ENCODE peak calls at places on chromosomes 16 and 17, in seven cellular contexts. P is mesenchymal stem cell, S is IMR-90, X is H9, K is neuronal stem cell, V is H1, H is trophoblast cell. B is an unnamed sample.
A peak's percentile ranks its signal among the peaks of the same experiment; 100 is the strongest.

GRCh38 chr16:89357055-89357454 is 133.3 kb downstream of the ANKRD11 start:
- DNase-seq in V (no peak), S (no peak), P (no peak), X (peak; percentile 66), H (no peak), K (no peak), B (peak; percentile 83)

GRCh38 chr17:27888072-27888471 is 5.1 kb downstream of the LYRM9 start:
- DNase-seq in V (no peak), K (no peak), X (no peak), S (no peak), P (no peak), H (no peak), B (no peak)

GRCh38 chr16:3530371-3530914 is 29.6 kb downstream of the CLUAP1 start:
- DNase-seq in K (no peak), P (no peak), X (no peak), V (no peak), H (no peak), S (no peak), B (peak; percentile 10)

GRCh38 chr17:68292689-68293040 is 1.4 kb downstream of the ARSG start:
- DNase-seq in P (no peak), K (no peak), H (no peak), S (no peak), X (no peak), V (no peak), B (no peak)

GRCh38 chr16:10297341-10298006 is 88.4 kb upstream of the ATF7IP2 start:
- DNase-seq in X (no peak), S (no peak), K (no peak), P (no peak), V (no peak), H (no peak), B (no peak)

GRCh38 chr16:88815901-88816589 is 4.3 kb upstream of the APRT start:
- DNase-seq in P (peak; percentile 27), K (no peak), S (no peak), V (peak; percentile 91), X (peak; percentile 76), H (peak; percentile 33), B (no peak)

GRCh38 chr17:34598161-34598776 is 18.9 kb downstream of the TMEM132E start:
- DNase-seq in S (no peak), H (no peak), K (no peak), X (peak; percentile 82), P (no peak), V (peak; percentile 53), B (peak; percentile 89)

GRCh38 chr17:47687748-47688147 is 6.2 kb upstream of the TBKBP1 start:
- DNase-seq in P (peak; percentile 26), V (peak; percentile 63), X (peak; percentile 71), H (no peak), S (peak; percentile 44), K (no peak), B (peak; percentile 83)

GRCh38 chr16:30382398-30383015 is at the start of gene SEPTIN1:
- DNase-seq in K (no peak), P (no peak), V (no peak), H (no peak), S (no peak), X (no peak), B (no peak)

GRCh38 chr17:32523017-32523680 is 36.4 kb downstream of the CDK5R1 start:
- DNase-seq in K (no peak), X (no peak), P (no peak), S (no peak), H (no peak), V (no peak), B (peak; percentile 40)

GRCh38 chr17:9837551-9838471 is 12.1 kb downstream of the GLP2R start:
- DNase-seq in X (peak; percentile 38), K (no peak), P (peak; percentile 77), S (peak; percentile 85), H (peak; percentile 23), V (no peak), B (no peak)

GRCh38 chr17:49506282-49506681 is 11.2 kb downstream of the NGFR start:
- DNase-seq in X (no peak), H (no peak), K (no peak), P (no peak), V (no peak), S (no peak), B (no peak)

GRCh38 chr17:9755083-9755482 is 36.3 kb downstream of the DHRS7C start:
- DNase-seq in V (no peak), K (no peak), H (no peak), S (no peak), P (no peak), X (no peak), B (peak; percentile 68)

GRCh38 chr17:81859906-81860755 is at the start of gene P4HB:
- DNase-seq in K (no peak), P (no peak), S (no peak), V (peak; percentile 93), H (no peak), X (no peak), B (no peak)

GRCh38 chr17:59161477-59161876 is 5.9 kb downstream of the PRR11 start:
- DNase-seq in V (no peak), P (no peak), X (no peak), H (no peak), K (no peak), S (no peak), B (no peak)

GRCh38 chr17:42129109-42129837 is 6.7 kb downstream of the HSPB9 start:
- DNase-seq in V (no peak), P (no peak), S (no peak), X (no peak), H (no peak), K (no peak), B (no peak)

GRCh38 chr17:38653679-38654078 is 21.1 kb downstream of the EPOP start:
- DNase-seq in X (no peak), K (no peak), P (no peak), S (no peak), H (no peak), V (no peak), B (no peak)

GRCh38 chr16:66226762-66227161 is 139.7 kb upstream of the CDH5 start:
- DNase-seq in X (no peak), P (no peak), S (no peak), K (no peak), V (no peak), H (no peak), B (no peak)
- H3K23ac ChIP-seq in X (no peak overlapping the region), P (no peak overlapping the region), S (no peak overlapping the region), K (no peak overlapping the region), V (no peak overlapping the region), H (no peak overlapping the region), B (no peak overlapping the region)

GRCh38 chr16:85221810-85222150 is 109.5 kb upstream of the CIBAR2 start:
- DNase-seq in S (no peak), H (no peak), P (no peak), X (no peak), V (no peak), K (no peak), B (no peak)
- H3K27me3 ChIP-seq in S (no peaks in the 10 kb centered on the region), H (no peaks in the 10 kb centered on the region), P (no peaks in the 10 kb centered on the region), X (no peaks in the 10 kb centered on the region), V (no peaks in the 10 kb centered on the region), K (peaks cover 2% of the 10 kb centered on the region), B (no peaks in the 10 kb centered on the region)

DNA sequence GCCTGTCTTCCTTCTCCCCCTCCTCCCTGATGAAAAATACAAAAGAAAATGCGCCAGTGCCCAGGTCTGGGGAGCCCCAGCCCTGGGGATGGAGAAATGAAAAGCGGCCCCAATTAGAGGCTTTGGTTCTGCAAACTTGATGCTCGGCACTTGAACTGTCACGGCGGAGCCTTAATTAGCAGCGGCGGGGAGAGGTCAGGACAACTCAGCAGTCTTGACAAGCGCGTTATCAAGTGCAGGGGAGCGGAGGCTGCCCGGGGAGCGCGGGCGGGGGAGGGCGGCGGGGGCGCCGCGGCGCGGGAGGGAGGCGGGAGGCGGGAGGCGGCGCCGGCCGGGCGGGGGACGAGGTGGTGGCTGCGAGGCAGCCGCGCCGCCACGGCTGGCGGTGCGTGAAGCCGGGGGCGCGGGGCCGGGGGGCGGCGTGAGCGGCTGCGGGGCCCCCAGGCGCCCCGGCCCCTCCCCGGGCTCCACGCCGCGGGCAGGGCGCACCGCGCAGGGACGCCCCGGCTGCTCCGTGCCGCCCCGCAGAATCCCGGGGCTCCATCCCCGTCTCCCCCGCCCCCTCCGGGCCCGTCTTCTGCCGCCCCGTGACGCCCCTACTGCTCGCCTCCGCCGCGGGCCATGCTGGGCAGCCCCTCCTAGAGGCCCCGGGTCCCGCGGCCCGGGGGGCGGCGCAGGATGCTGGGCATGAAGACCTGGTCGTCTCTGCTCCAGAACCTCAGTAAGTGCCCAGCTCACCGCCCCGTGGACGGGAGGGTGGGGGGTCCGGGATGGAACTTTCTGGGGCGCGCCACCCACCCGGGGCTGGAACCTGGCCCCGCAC is 150.5 kb upstream of the GSE1 start:
- DNase-seq in S (no peak), V (no peak), P (peak; percentile 41), K (peak; percentile 49), H (peak; percentile 21), X (no peak), B (peak; percentile 57)
- H3K4me1 ChIP-seq in S (peaks cover 33% of the 10 kb centered on the region), V (peaks cover 33% of the 10 kb centered on the region), P (peaks cover 71% of the 10 kb centered on the region), K (peaks cover 25% of the 10 kb centered on the region), H (peaks cover 32% of the 10 kb centered on the region), X (peaks cover 8% of the 10 kb centered on the region), B (peaks cover 13% of the 10 kb centered on the region)

GRCh38 chr16:11521019-11521418 is 65.7 kb downstream of the LITAF start:
- DNase-seq in V (no peak), K (no peak), X (no peak), P (no peak), S (no peak), H (no peak), B (no peak)
- H3K23ac ChIP-seq in V (no peak overlapping the region), K (no peak overlapping the region), X (no peak overlapping the region), P (no peak overlapping the region), S (no peak overlapping the region), H (no peak overlapping the region), B (no peak overlapping the region)

DNA sequence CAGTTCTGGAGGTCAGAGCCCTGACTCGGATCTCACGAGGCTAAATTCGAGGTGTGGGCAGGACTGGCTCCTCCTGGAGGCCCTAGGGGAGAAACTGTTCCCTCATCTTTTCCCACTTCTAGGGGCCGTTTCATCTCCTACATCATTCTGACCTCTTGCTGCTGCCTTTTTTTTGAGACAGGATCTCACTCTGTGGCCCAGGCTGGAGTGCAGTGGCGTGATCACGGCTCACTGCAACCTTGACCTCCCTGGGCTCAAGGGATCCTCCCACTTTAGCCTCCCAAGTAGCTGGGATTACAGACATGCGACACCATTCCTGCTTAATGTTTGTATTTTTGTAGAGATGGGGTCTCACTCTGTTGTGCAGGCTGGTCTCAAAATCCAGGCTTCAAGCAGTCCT is 244.1 kb upstream of the GSE1 start:
- DNase-seq in S (no peak), H (no peak), K (no peak), V (no peak), X (no peak), P (peak; percentile 48), B (no peak)
- H3K27me3 ChIP-seq in S (no peaks in the 10 kb centered on the region), H (no peaks in the 10 kb centered on the region), K (peaks cover 2% of the 10 kb centered on the region), V (peaks cover 11% of the 10 kb centered on the region), X (no peaks in the 10 kb centered on the region), P (no peaks in the 10 kb centered on the region), B (no peaks in the 10 kb centered on the region)

DNA sequence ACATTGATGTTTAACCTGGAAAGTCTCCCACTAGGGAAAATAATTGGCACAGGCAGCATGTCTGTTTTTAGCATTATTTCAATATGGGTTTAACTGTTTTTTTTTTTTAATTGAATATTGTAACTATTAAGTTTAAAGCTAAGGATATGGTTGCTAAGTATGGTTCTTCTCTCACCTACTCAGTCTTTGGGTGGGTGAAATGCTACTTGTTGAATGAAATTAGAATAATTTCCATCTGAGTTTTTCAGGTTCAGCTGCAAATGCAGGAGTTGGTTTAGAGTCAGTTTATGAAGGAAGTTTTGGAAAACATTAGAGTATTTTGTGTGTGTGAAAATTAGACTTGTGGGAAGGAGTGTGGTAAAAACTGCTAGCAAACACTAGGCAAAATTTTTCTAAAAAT is 93.5 kb downstream of the PRKCA start:
- DNase-seq in P (no peak), X (no peak), K (no peak), H (no peak), S (no peak), V (no peak), B (no peak)
- H3K4me1 ChIP-seq in P (peaks cover 2% of the 10 kb centered on the region), X (no peaks in the 10 kb centered on the region), K (no peaks in the 10 kb centered on the region), H (no peaks in the 10 kb centered on the region), S (peaks cover 1% of the 10 kb centered on the region), V (no peaks in the 10 kb centered on the region), B (no peaks in the 10 kb centered on the region)

B was measured in mesendoderm.